ENCODE peak calls at places on chromosomes 11 and 22, in nine cellular contexts. One of them, this sample, is unnamed.

GRCh38 chr11:46290598-46291309 is 13.3 kb downstream of the CREB3L1 start:
- DNase-seq in foreskin melanocyte: no peak
- DNase-seq in endothelial cell: peak
- DNase-seq in stimulated activated CD8-positive, alpha-beta memory T cell treated with anti-CD3 and anti-CD28 coated beads, Interleukin-7, amount 100 ng/mL, for 24 hours: no peak
- DNase-seq in KBM-7: no peak
- DNase-seq in stimulated activated CD4-positive, alpha-beta T cell treated with anti-CD3 and anti-CD28 coated beads, Interleukin-1b, Interleukin-23, amount 100 ng/mL, for 1 hour: no peak
- DNase-seq in stimulated activated naive CD4-positive, alpha-beta T cell: no peak
- DNase-seq in adipocyte: peak
- DNase-seq in CD8-positive, alpha-beta T cell: no peak
- DNase-seq in this sample: peak

GRCh38 chr22:47098121-47098520 is 335.7 kb downstream of the TBC1D22A start:
- DNase-seq in foreskin melanocyte: no peak
- DNase-seq in adipocyte: no peak
- DNase-seq in stimulated activated CD8-positive, alpha-beta memory T cell treated with anti-CD3 and anti-CD28 coated beads, Interleukin-7, amount 100 ng/mL, for 24 hours: no peak
- DNase-seq in endothelial cell: no peak
- DNase-seq in stimulated activated naive CD4-positive, alpha-beta T cell: no peak
- DNase-seq in stimulated activated CD4-positive, alpha-beta T cell treated with anti-CD3 and anti-CD28 coated beads, Interleukin-1b, Interleukin-23, amount 100 ng/mL, for 1 hour: no peak
- DNase-seq in CD8-positive, alpha-beta T cell: no peak
- DNase-seq in KBM-7: no peak
- DNase-seq in this sample: no peak

GRCh38 chr11:77122576-77123212 is 5.4 kb upstream of the MYO7A start:
- DNase-seq in stimulated activated naive CD4-positive, alpha-beta T cell: no peak
- DNase-seq in stimulated activated CD4-positive, alpha-beta T cell treated with anti-CD3 and anti-CD28 coated beads, Interleukin-1b, Interleukin-23, amount 100 ng/mL, for 1 hour: no peak
- DNase-seq in KBM-7: no peak
- DNase-seq in CD8-positive, alpha-beta T cell: no peak
- DNase-seq in endothelial cell: no peak
- DNase-seq in foreskin melanocyte: no peak
- DNase-seq in stimulated activated CD8-positive, alpha-beta memory T cell treated with anti-CD3 and anti-CD28 coated beads, Interleukin-7, amount 100 ng/mL, for 24 hours: no peak
- DNase-seq in adipocyte: no peak
- DNase-seq in this sample: peak

GRCh38 chr22:45317551-45318167 is 7.9 kb downstream of the FAM118A start:
- DNase-seq in CD8-positive, alpha-beta T cell: peak
- DNase-seq in stimulated activated naive CD4-positive, alpha-beta T cell: peak
- DNase-seq in stimulated activated CD4-positive, alpha-beta T cell treated with anti-CD3 and anti-CD28 coated beads, Interleukin-1b, Interleukin-23, amount 100 ng/mL, for 1 hour: no peak
- DNase-seq in adipocyte: peak
- DNase-seq in foreskin melanocyte: peak
- DNase-seq in KBM-7: no peak
- DNase-seq in stimulated activated CD8-positive, alpha-beta memory T cell treated with anti-CD3 and anti-CD28 coated beads, Interleukin-7, amount 100 ng/mL, for 24 hours: no peak
- DNase-seq in endothelial cell: peak
- DNase-seq in this sample: peak

GRCh38 chr22:24450600-24450999 is 23.2 kb downstream of the ADORA2A start:
- DNase-seq in foreskin melanocyte: no peak
- DNase-seq in adipocyte: no peak
- DNase-seq in stimulated activated CD8-positive, alpha-beta memory T cell treated with anti-CD3 and anti-CD28 coated beads, Interleukin-7, amount 100 ng/mL, for 24 hours: no peak
- DNase-seq in stimulated activated CD4-positive, alpha-beta T cell treated with anti-CD3 and anti-CD28 coated beads, Interleukin-1b, Interleukin-23, amount 100 ng/mL, for 1 hour: no peak
- DNase-seq in CD8-positive, alpha-beta T cell: no peak
- DNase-seq in endothelial cell: no peak
- DNase-seq in stimulated activated naive CD4-positive, alpha-beta T cell: no peak
- DNase-seq in KBM-7: peak
- DNase-seq in this sample: no peak

GRCh38 chr11:86518211-86518610 is 143.5 kb downstream of the CCDC81 start:
- DNase-seq in foreskin melanocyte: no peak
- DNase-seq in endothelial cell: no peak
- DNase-seq in stimulated activated CD4-positive, alpha-beta T cell treated with anti-CD3 and anti-CD28 coated beads, Interleukin-1b, Interleukin-23, amount 100 ng/mL, for 1 hour: no peak
- DNase-seq in CD8-positive, alpha-beta T cell: no peak
- DNase-seq in KBM-7: no peak
- DNase-seq in adipocyte: no peak
- DNase-seq in stimulated activated CD8-positive, alpha-beta memory T cell treated with anti-CD3 and anti-CD28 coated beads, Interleukin-7, amount 100 ng/mL, for 24 hours: no peak
- DNase-seq in stimulated activated naive CD4-positive, alpha-beta T cell: no peak
- DNase-seq in this sample: no peak

GRCh38 chr11:62372871-62373270 is 35.6 kb downstream of the ASRGL1 start:
- DNase-seq in foreskin melanocyte: no peak
- DNase-seq in endothelial cell: no peak
- DNase-seq in CD8-positive, alpha-beta T cell: no peak
- DNase-seq in KBM-7: no peak
- DNase-seq in stimulated activated naive CD4-positive, alpha-beta T cell: no peak
- DNase-seq in stimulated activated CD4-positive, alpha-beta T cell treated with anti-CD3 and anti-CD28 coated beads, Interleukin-1b, Interleukin-23, amount 100 ng/mL, for 1 hour: no peak
- DNase-seq in adipocyte: no peak
- DNase-seq in stimulated activated CD8-positive, alpha-beta memory T cell treated with anti-CD3 and anti-CD28 coated beads, Interleukin-7, amount 100 ng/mL, for 24 hours: no peak
- DNase-seq in this sample: no peak

GRCh38 chr11:8259316-8259995 is 4.2 kb downstream of the LMO1 start:
- DNase-seq in foreskin melanocyte: no peak
- DNase-seq in KBM-7: no peak
- DNase-seq in endothelial cell: no peak
- DNase-seq in stimulated activated CD4-positive, alpha-beta T cell treated with anti-CD3 and anti-CD28 coated beads, Interleukin-1b, Interleukin-23, amount 100 ng/mL, for 1 hour: no peak
- DNase-seq in CD8-positive, alpha-beta T cell: no peak
- DNase-seq in adipocyte: no peak
- DNase-seq in stimulated activated CD8-positive, alpha-beta memory T cell treated with anti-CD3 and anti-CD28 coated beads, Interleukin-7, amount 100 ng/mL, for 24 hours: no peak
- DNase-seq in stimulated activated naive CD4-positive, alpha-beta T cell: no peak
- DNase-seq in this sample: peak

GRCh38 chr11:65452806-65453490 is 30.4 kb downstream of the NEAT1 start:
- DNase-seq in stimulated activated naive CD4-positive, alpha-beta T cell: no peak
- DNase-seq in CD8-positive, alpha-beta T cell: no peak
- DNase-seq in stimulated activated CD8-positive, alpha-beta memory T cell treated with anti-CD3 and anti-CD28 coated beads, Interleukin-7, amount 100 ng/mL, for 24 hours: no peak
- DNase-seq in adipocyte: peak
- DNase-seq in foreskin melanocyte: no peak
- DNase-seq in endothelial cell: no peak
- DNase-seq in stimulated activated CD4-positive, alpha-beta T cell treated with anti-CD3 and anti-CD28 coated beads, Interleukin-1b, Interleukin-23, amount 100 ng/mL, for 1 hour: no peak
- DNase-seq in KBM-7: no peak
- DNase-seq in this sample: no peak

GRCh38 chr11:75313457-75314272 is 37.8 kb downstream of the ARRB1 start:
- DNase-seq in stimulated activated CD8-positive, alpha-beta memory T cell treated with anti-CD3 and anti-CD28 coated beads, Interleukin-7, amount 100 ng/mL, for 24 hours: no peak
- DNase-seq in stimulated activated CD4-positive, alpha-beta T cell treated with anti-CD3 and anti-CD28 coated beads, Interleukin-1b, Interleukin-23, amount 100 ng/mL, for 1 hour: no peak
- DNase-seq in KBM-7: no peak
- DNase-seq in adipocyte: peak
- DNase-seq in foreskin melanocyte: peak
- DNase-seq in stimulated activated naive CD4-positive, alpha-beta T cell: no peak
- DNase-seq in CD8-positive, alpha-beta T cell: no peak
- DNase-seq in endothelial cell: no peak
- DNase-seq in this sample: peak

GRCh38 chr11:32426192-32426591 is 9.1 kb downstream of the WT1 start:
- DNase-seq in endothelial cell: peak
- DNase-seq in stimulated activated CD4-positive, alpha-beta T cell treated with anti-CD3 and anti-CD28 coated beads, Interleukin-1b, Interleukin-23, amount 100 ng/mL, for 1 hour: no peak
- DNase-seq in adipocyte: no peak
- DNase-seq in stimulated activated CD8-positive, alpha-beta memory T cell treated with anti-CD3 and anti-CD28 coated beads, Interleukin-7, amount 100 ng/mL, for 24 hours: no peak
- DNase-seq in KBM-7: no peak
- DNase-seq in CD8-positive, alpha-beta T cell: no peak
- DNase-seq in stimulated activated naive CD4-positive, alpha-beta T cell: no peak
- DNase-seq in foreskin melanocyte: no peak
- DNase-seq in this sample: no peak

This sample was measured in left ventricle myocardium superior.